ENCODE peak calls at places on chromosomes 7 and 10, in nine cellular contexts. N is upper lobe of left lung; D is GM12865; U is body of pancreas; C is stimulated activated CD8-positive, alpha-beta memory T cell treated with anti-CD3 and anti-CD28 coated beads, Interleukin-4, amount 100 ng/mL, for 4 hours; Q is T-helper 9 cell; S is AG09319; F is fibroblast of the aortic adventitia; T is stimulated activated CD4-positive, alpha-beta T cell treated with anti-CD3 and anti-CD28 coated beads, Interleukin-15, amount 100 ng/mL, for 1 hour. R is an unnamed sample.

GRCh38 chr7:4715385-4715770 is 33.3 kb downstream of the FOXK1 start:
- DNase-seq in N (peak; percentile 90), D (no peak), U (peak; percentile 35), C (no peak), Q (no peak), S (peak; percentile 57), F (peak; percentile 94), T (no peak), R (no peak)

GRCh38 chr7:143884978-143885559 is 16.9 kb downstream of the TCAF1 start:
- DNase-seq in N (peak; percentile 88), D (peak; percentile 18), U (peak; percentile 42), C (no peak), Q (no peak), S (no peak), F (peak; percentile 64), T (no peak), R (no peak)

GRCh38 chr7:72785166-72785955 is 42.6 kb downstream of the TYW1B start:
- DNase-seq in N (no peak), D (no peak), U (no peak), C (no peak), Q (no peak), S (no peak), F (peak; percentile 22), T (no peak), R (no peak)

GRCh38 chr7:79770970-79771369 is 317.5 kb upstream of the MAGI2 start:
- DNase-seq in N (no peak), D (no peak), U (no peak), C (no peak), Q (no peak), S (no peak), F (no peak), T (no peak), R (no peak)

GRCh38 chr7:155516466-155516865 is 29.9 kb downstream of the CNPY1 start:
- DNase-seq in N (no peak), D (no peak), U (no peak), C (no peak), Q (no peak), S (no peak), F (no peak), T (no peak), R (no peak)

GRCh38 chr10:48731141-48731540 is 46.5 kb downstream of the WDFY4 start:
- DNase-seq in N (no peak), D (no peak), U (no peak), C (no peak), Q (no peak), S (no peak), F (no peak), T (no peak), R (no peak)

GRCh38 chr7:134907639-134908038 is 78.7 kb upstream of the AGBL3 start:
- DNase-seq in N (no peak), D (no peak), U (no peak), C (no peak), Q (no peak), S (no peak), F (peak; percentile 65), T (no peak), R (no peak)

GRCh38 chr7:133064082-133064825 is 17.6 kb downstream of the CHCHD3 start:
- DNase-seq in N (no peak), D (no peak), U (no peak), C (no peak), Q (no peak), S (no peak), F (no peak), T (no peak), R (no peak)

GRCh38 chr7:128459394-128459878 is 3.8 kb downstream of the HILPDA start:
- DNase-seq in N (no peak), D (peak; percentile 84), U (peak; percentile 77), C (no peak), Q (peak; percentile 48), S (peak; percentile 23), F (peak; percentile 80), T (peak; percentile 20), R (no peak)

GRCh38 chr7:136942994-136943393 is 74.5 kb downstream of the CHRM2 start:
- DNase-seq in N (no peak), D (no peak), U (no peak), C (no peak), Q (no peak), S (no peak), F (no peak), T (no peak), R (no peak)

GRCh38 chr10:30447125-30447799 is 13.3 kb downstream of the MAP3K8 start:
- DNase-seq in N (no peak), D (no peak), U (no peak), C (no peak), Q (no peak), S (no peak), F (peak; percentile 77), T (no peak), R (no peak)